ENCODE peak calls at places on chromosomes 12 and 14, in nine cellular contexts. J is GOT3; A is caudate nucleus; H is hypothalamus; I is mucosa of descending colon; V is amygdala; P is naive thymus-derived CD8-positive, alpha-beta T cell; B is kidney epithelial cell; R is HT-29. G is an unnamed sample.
A peak's percentile ranks its signal among the peaks of the same experiment; 100 is the strongest.

GRCh38 chr12:66352197-66352596 is 49.9 kb downstream of the HELB start:
- DNase-seq in A (no peak), J (no peak), B (no peak), R (peak; percentile 25), I (peak; percentile 32), V (no peak), P (no peak), H (no peak), G (no peak)

GRCh38 chr14:105021656-105022275 is 883 bp upstream of the CDCA4 start:
- DNase-seq in I (peak; percentile 78), H (no peak), V (no peak), J (no peak), A (no peak), P (no peak), B (no peak), R (peak; percentile 66), G (peak; percentile 46)

GRCh38 chr12:63042646-63043045 is 107.7 kb upstream of the PPM1H start:
- DNase-seq in J (no peak), H (no peak), V (no peak), I (no peak), R (no peak), P (no peak), A (no peak), B (no peak), G (no peak)

GRCh38 chr12:94327819-94328218 is 131.8 kb downstream of the CEP83 start:
- DNase-seq in J (no peak), R (no peak), P (no peak), H (no peak), A (no peak), V (no peak), I (no peak), B (no peak), G (no peak)

GRCh38 chr12:132619301-132620112 is 931 bp downstream of the P2RX2 start:
- DNase-seq in P (no peak), J (no peak), I (peak; percentile 20), H (no peak), A (no peak), V (no peak), B (no peak), R (no peak), G (no peak)

GRCh38 chr12:22229652-22230279 is 104.7 kb downstream of the ST8SIA1 start:
- DNase-seq in I (no peak), H (no peak), P (no peak), J (no peak), A (no peak), V (no peak), R (no peak), B (no peak), G (no peak)

GRCh38 chr12:79121486-79121885 is 256.9 kb downstream of the SYT1 start:
- DNase-seq in P (no peak), H (no peak), A (no peak), R (peak; percentile 44), B (no peak), I (no peak), J (no peak), V (no peak), G (no peak)

GRCh38 chr12:2582631-2583616 is 211.8 kb upstream of the FKBP4 start:
- DNase-seq in P (peak; percentile 41), I (peak; percentile 85), V (no peak), B (no peak), H (peak; percentile 7), J (no peak), A (no peak), R (peak; percentile 52), G (peak; percentile 49)

GRCh38 chr14:99838555-99839193 is 45.5 kb downstream of the EML1 start:
- DNase-seq in J (no peak), V (no peak), I (no peak), A (no peak), H (no peak), P (no peak), R (no peak), B (no peak), G (no peak)

GRCh38 chr12:123050331-123050809 is 69.9 kb downstream of the ARL6IP4 start:
- DNase-seq in H (no peak), I (peak; percentile 25), J (no peak), B (no peak), R (no peak), A (no peak), P (no peak), V (no peak), G (no peak)

GRCh38 chr12:11959117-11959823 is 111.5 kb upstream of the BCL2L14 start:
- DNase-seq in P (no peak), J (no peak), V (no peak), B (peak; percentile 34), H (no peak), R (peak; percentile 76), I (no peak), A (no peak), G (no peak)

GRCh38 chr12:105218434-105218833 is 17.5 kb downstream of the APPL2 start:
- DNase-seq in A (no peak), J (no peak), I (no peak), P (no peak), B (no peak), R (no peak), H (no peak), V (no peak), G (no peak)

GRCh38 chr14:89185919-89186849 is 230.8 kb downstream of the FOXN3 start:
- DNase-seq in B (no peak), P (no peak), V (no peak), A (no peak), J (no peak), H (no peak), I (no peak), R (peak; percentile 63), G (no peak)

GRCh38 chr14:102590667-102591099 is 1.8 kb upstream of the RCOR1 start:
- DNase-seq in B (no peak), V (no peak), P (no peak), I (peak; percentile 53), J (no peak), H (no peak), R (peak; percentile 57), A (no peak), G (peak; percentile 53)

GRCh38 chr12:52267266-52267665 is 7.2 kb upstream of the KRT86 start:
- DNase-seq in V (no peak), P (no peak), R (no peak), B (no peak), A (no peak), I (no peak), H (no peak), J (no peak), G (no peak)

GRCh38 chr12:56315256-56315625 is 547 bp downstream of the CNPY2 start:
- DNase-seq in V (peak; percentile 32), J (no peak), B (no peak), A (peak; percentile 13), R (peak; percentile 51), H (peak; percentile 31), P (peak; percentile 20), I (peak; percentile 44), G (no peak)

GRCh38 chr12:75944097-75944904 is 87.3 kb downstream of the PHLDA1 start:
- DNase-seq in P (no peak), J (no peak), H (no peak), B (peak; percentile 89), R (peak; percentile 91), A (no peak), V (no peak), I (no peak), G (no peak)

GRCh38 chr14:52801014-52801708 is 9.8 kb upstream of the GNPNAT1 start:
- DNase-seq in J (no peak), A (no peak), V (no peak), H (no peak), R (no peak), P (no peak), I (no peak), B (peak; percentile 65), G (peak; percentile 14)

GRCh38 chr14:100544506-100545141 is 42.6 kb downstream of the BEGAIN start:
- DNase-seq in V (no peak), B (no peak), A (no peak), H (no peak), R (no peak), J (no peak), I (peak; percentile 63), P (no peak), G (no peak)

GRCh38 chr12:96986883-96987523 is 79.9 kb downstream of the NEDD1 start:
- DNase-seq in A (no peak), R (peak; percentile 9), B (no peak), P (no peak), V (no peak), H (no peak), J (no peak), I (no peak), G (peak; percentile 20)

GRCh38 chr12:102474438-102475064 is 5.8 kb downstream of the IGF1 start:
- DNase-seq in A (no peak), I (no peak), B (peak; percentile 47), R (no peak), H (no peak), V (no peak), J (no peak), P (no peak), G (no peak)

GRCh38 chr12:31491819-31492598 is 98.9 kb downstream of the DENND5B start:
- DNase-seq in I (no peak), P (no peak), H (no peak), V (no peak), B (peak; percentile 83), A (no peak), R (peak; percentile 97), J (no peak), G (peak; percentile 11)

G was measured in body of pancreas.